ENCODE peak calls at places on chromosomes 7 and 10, in ten cellular contexts. I, S, J, B, H, F, X, U, Q and M are unnamed samples.

GRCh38 chr7:106870983-106871410 is 5.9 kb downstream of the PIK3CG start:
- DNase-seq in I (no peak), S (no peak), J (no peak), B (no peak), H (no peak), F (no peak), X (no peak), U (no peak), Q (no peak), M (no peak)

GRCh38 chr7:4725014-4725951 is 43.2 kb downstream of the FOXK1 start:
- DNase-seq in I (peak; percentile 93), S (peak; percentile 62), J (peak; percentile 86), B (peak; percentile 56), H (peak; percentile 90), F (peak; percentile 95), X (peak; percentile 49), U (peak; percentile 51), Q (no peak), M (peak; percentile 86)

GRCh38 chr7:6277476-6277875 is 5.1 kb upstream of the CYTH3 start:
- DNase-seq in I (no peak), S (no peak), J (no peak), B (no peak), H (no peak), F (no peak), X (no peak), U (no peak), Q (no peak), M (no peak)

GRCh38 chr10:97903128-97904025 is 53.7 kb downstream of the GOLGA7B start:
- DNase-seq in I (peak; percentile 28), S (no peak), J (no peak), B (no peak), H (peak; percentile 18), F (no peak), X (no peak), U (no peak), Q (no peak), M (no peak)

GRCh38 chr7:47380325-47381131 is 201.4 kb downstream of the TNS3 start:
- DNase-seq in I (no peak), S (no peak), J (peak; percentile 46), B (no peak), H (no peak), F (peak; percentile 25), X (peak; percentile 44), U (peak; percentile 78), Q (peak; percentile 62), M (no peak)

GRCh38 chr7:100655908-100656674 is at the start of gene ACTL6B:
- DNase-seq in I (peak; percentile 91), S (peak; percentile 68), J (peak; percentile 31), B (no peak), H (peak; percentile 67), F (peak; percentile 29), X (peak; percentile 82), U (peak; percentile 57), Q (peak; percentile 91), M (peak; percentile 78)

GRCh38 chr7:99365318-99366141 is 9.0 kb upstream of the ARPC1B start:
- DNase-seq in I (peak; percentile 77), S (peak; percentile 57), J (peak; percentile 58), B (no peak), H (peak; percentile 77), F (no peak), X (peak; percentile 69), U (peak; percentile 82), Q (peak; percentile 80), M (no peak)

GRCh38 chr10:86971146-86971991 is 3.1 kb downstream of the ADIRF start:
- DNase-seq in I (peak; percentile 97), S (peak; percentile 93), J (peak; percentile 94), B (peak; percentile 91), H (peak; percentile 91), F (peak; percentile 27), X (peak; percentile 70), U (peak; percentile 92), Q (peak; percentile 71), M (no peak)

GRCh38 chr7:87220734-87221215 is 1.2 kb upstream of the TMEM243 start:
- DNase-seq in I (no peak), S (peak; percentile 34), J (peak; percentile 45), B (no peak), H (no peak), F (no peak), X (peak; percentile 18), U (peak; percentile 41), Q (no peak), M (no peak)

GRCh38 chr10:132856869-132857524 is 71.0 kb upstream of the NKX6-2 start:
- DNase-seq in I (peak; percentile 48), S (no peak), J (no peak), B (no peak), H (peak; percentile 27), F (no peak), X (no peak), U (no peak), Q (peak; percentile 23), M (no peak)

GRCh38 chr7:129843365-129843898 is 109.3 kb downstream of the UBE2H start:
- DNase-seq in I (no peak), S (no peak), J (no peak), B (no peak), H (no peak), F (no peak), X (peak; percentile 77), U (no peak), Q (peak; percentile 86), M (no peak)

GRCh38 chr7:13988765-13989137 is 715 bp downstream of the ETV1 start:
- DNase-seq in I (no peak), S (no peak), J (peak; percentile 17), B (no peak), H (no peak), F (peak; percentile 25), X (peak; percentile 87), U (peak; percentile 19), Q (peak; percentile 58), M (no peak)

GRCh38 chr10:29946953-29947700 is 112.3 kb downstream of the JCAD start:
- DNase-seq in I (peak; percentile 83), S (peak; percentile 73), J (peak; percentile 58), B (peak; percentile 20), H (no peak), F (peak; percentile 83), X (peak; percentile 34), U (no peak), Q (no peak), M (no peak)

GRCh38 chr10:22152403-22152802 is 65.4 kb downstream of the EBLN1 start:
- DNase-seq in I (no peak), S (no peak), J (no peak), B (no peak), H (no peak), F (no peak), X (no peak), U (no peak), Q (no peak), M (no peak)
- H3K27ac ChIP-seq in I (no peak overlapping the region), S (no peak overlapping the region), J (no peak overlapping the region), B (no peak overlapping the region), H (no peak overlapping the region), F (no peak overlapping the region), X (no peak overlapping the region), U (no peak overlapping the region), Q (no peak overlapping the region), M (no peak overlapping the region)

GRCh38 chr10:79285315-79286185 is 61.7 kb upstream of the PPIF start:
- DNase-seq in I (no peak), S (no peak), J (no peak), B (no peak), H (no peak), F (no peak), X (no peak), U (no peak), Q (no peak), M (no peak)

GRCh38 chr10:79286318-79286951 is 60.8 kb upstream of the PPIF start:
- DNase-seq in I (peak; percentile 87), S (peak; percentile 48), J (peak; percentile 49), B (peak; percentile 54), H (peak; percentile 92), F (peak; percentile 63), X (no peak), U (peak; percentile 70), Q (no peak), M (peak; percentile 62)

GRCh38 chr10:79282388-79282787 is 64.9 kb upstream of the PPIF start:
- DNase-seq in I (no peak), S (no peak), J (no peak), B (no peak), H (no peak), F (no peak), X (no peak), U (no peak), Q (no peak), M (no peak)

GRCh38 chr10:79280956-79281355 is 66.3 kb upstream of the PPIF start:
- DNase-seq in I (no peak), S (no peak), J (peak; percentile 72), B (no peak), H (no peak), F (no peak), X (no peak), U (no peak), Q (no peak), M (no peak)

DNA sequence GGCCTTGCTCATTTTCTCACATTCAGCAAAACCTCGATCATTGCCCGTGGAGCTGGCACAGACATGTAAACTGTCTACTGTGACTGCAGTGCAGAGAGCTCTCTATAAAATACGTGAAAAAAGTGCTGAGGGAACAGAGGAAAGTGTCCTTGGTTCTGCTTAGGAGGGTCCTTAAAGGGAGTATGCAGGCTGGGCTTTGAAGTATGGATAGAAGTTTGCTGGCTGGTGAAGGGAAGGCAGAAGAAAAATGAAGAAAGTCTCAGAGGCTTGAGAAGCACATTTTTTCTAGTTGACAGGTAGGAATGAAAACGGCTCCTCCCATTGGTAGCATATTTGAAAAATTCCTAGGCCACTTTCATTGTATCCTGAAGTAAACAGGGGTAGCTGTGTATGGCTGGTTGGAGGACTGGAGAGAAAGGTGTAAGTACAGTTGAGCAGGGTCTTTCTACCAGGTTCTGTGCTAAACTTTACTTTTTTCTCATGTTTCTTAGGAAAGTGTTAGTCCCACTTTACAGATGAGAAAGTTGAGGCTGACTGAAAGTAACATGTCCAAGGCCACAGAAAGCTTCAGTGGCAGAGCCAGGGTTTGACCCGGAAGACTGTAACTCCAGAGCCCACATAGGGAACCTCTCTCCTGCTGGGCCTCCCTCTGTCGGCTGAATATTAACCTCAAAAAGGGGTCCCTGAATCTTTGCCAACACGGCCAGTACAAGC is 63.0 kb upstream of the PPIF start:
- DNase-seq in I (no peak), S (no peak), J (no peak), B (no peak), H (no peak), F (no peak), X (no peak), U (no peak), Q (no peak), M (no peak)
- H3K27ac ChIP-seq in I (no peak overlapping the region), S (peak overlapping the region; percentile 50), J (no peak overlapping the region), B (peak overlapping the region; percentile 79), H (peak overlapping the region; percentile 75), F (no peak overlapping the region), X (no peak overlapping the region), U (peak overlapping the region; percentile 45), Q (no peak overlapping the region), M (no peak overlapping the region)

GRCh38 chr7:55109384-55110167 is 90.8 kb downstream of the EGFR start:
- DNase-seq in I (no peak), S (no peak), J (peak; percentile 38), B (no peak), H (no peak), F (no peak), X (peak; percentile 18), U (no peak), Q (no peak), M (no peak)
- H3K27ac ChIP-seq in I (no peak overlapping the region), S (peak overlapping the region; percentile 58), J (no peak overlapping the region), B (no peak overlapping the region), H (no peak overlapping the region), F (peak overlapping the region; percentile 55), X (no peak overlapping the region), U (no peak overlapping the region), Q (no peak overlapping the region), M (peak overlapping the region; percentile 65)

DNA sequence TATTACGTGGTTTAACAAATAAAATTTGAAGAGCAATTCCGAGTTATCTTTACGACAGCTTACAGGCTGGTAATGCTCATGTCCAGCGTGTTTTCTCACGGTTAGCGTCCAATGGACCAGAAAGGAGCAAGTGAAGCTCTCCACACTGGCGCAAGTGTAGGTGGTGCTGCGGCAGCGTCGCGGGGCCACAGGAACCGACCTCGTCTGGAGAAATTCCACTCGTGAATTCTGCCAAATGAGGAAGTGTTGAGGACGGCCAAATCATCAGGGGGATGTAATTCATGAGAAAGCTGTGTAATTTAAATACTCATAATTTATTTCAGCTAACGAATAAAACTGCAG is 350 bp upstream of the ZNF37A start:
- DNase-seq in I (no peak), S (no peak), J (no peak), B (no peak), H (no peak), F (no peak), X (no peak), U (no peak), Q (no peak), M (no peak)
- H3K27ac ChIP-seq in I (no peak overlapping the region), S (peak overlapping the region; percentile 88), J (no peak overlapping the region), B (peak overlapping the region; percentile 91), H (peak overlapping the region; percentile 91), F (no peak overlapping the region), X (no peak overlapping the region), U (no peak overlapping the region), Q (no peak overlapping the region), M (peak overlapping the region; percentile 50)